ENCODE peak calls at places on chromosomes 11 and 22, in six cellular contexts. F is adipocyte, T is colonic mucosa, R is PC-3, O is HCT116, J is kidney. A is an unnamed sample.

GRCh38 chr11:35990816-35991215 is 47.0 kb downstream of the LDLRAD3 start:
- DNase-seq in R (no peak), F (no peak), T (no peak), J (no peak), O (no peak), A (no peak)

GRCh38 chr11:87366346-87366745 is 328.6 kb downstream of the TMEM135 start:
- DNase-seq in O (no peak), T (no peak), R (no peak), F (no peak), J (no peak), A (no peak)

GRCh38 chr11:102467080-102467708 is 14.6 kb upstream of the TMEM123 start:
- DNase-seq in J (no peak), F (no peak), T (peak), R (peak), O (no peak), A (no peak)

GRCh38 chr11:35144811-35145210 is 5.8 kb downstream of the CD44 start:
- DNase-seq in J (no peak), O (no peak), R (peak), T (no peak), F (peak), A (no peak)

GRCh38 chr11:14974723-14975587 is 2.8 kb upstream of the CALCA start:
- DNase-seq in J (no peak), O (peak), F (peak), T (peak), R (peak), A (peak)

GRCh38 chr11:98842187-98842586 is 178.6 kb upstream of the CNTN5 start:
- DNase-seq in O (no peak), F (no peak), R (no peak), J (no peak), T (no peak), A (no peak)

GRCh38 chr22:37599161-37599560 is 9.5 kb upstream of the GGA1 start:
- DNase-seq in O (no peak), T (peak), J (no peak), F (no peak), R (peak), A (no peak)

GRCh38 chr11:132177106-132177505 is 806.7 kb downstream of the NTM start:
- DNase-seq in R (peak), J (no peak), F (peak), O (no peak), T (no peak), A (peak)

GRCh38 chr11:112880454-112880853 is 80.8 kb upstream of the NCAM1 start:
- DNase-seq in R (no peak), T (no peak), F (no peak), O (no peak), J (no peak), A (no peak)

GRCh38 chr11:133710241-133710640 is 135.1 kb downstream of the SPATA19 start:
- DNase-seq in R (no peak), J (no peak), F (no peak), T (no peak), O (no peak), A (peak)

GRCh38 chr11:117458275-117459120 is 130.8 kb downstream of the CEP164 start:
- DNase-seq in T (no peak), J (no peak), F (no peak), R (no peak), O (no peak), A (no peak)

GRCh38 chr11:120352405-120352804 is 16.2 kb downstream of the ARHGEF12 start:
- DNase-seq in T (peak), F (no peak), R (no peak), J (no peak), O (no peak), A (no peak)

GRCh38 chr11:110366234-110366633 is 63.5 kb upstream of the FDX1 start:
- DNase-seq in O (no peak), R (peak), J (peak), T (no peak), F (peak), A (no peak)

GRCh38 chr22:23035557-23036277 is 34.6 kb upstream of the GNAZ start:
- DNase-seq in O (no peak), F (no peak), T (no peak), R (no peak), J (no peak), A (no peak)

GRCh38 chr11:45178890-45179663 is 32.6 kb downstream of the PRDM11 start:
- DNase-seq in F (peak), J (no peak), R (no peak), O (no peak), T (no peak), A (no peak)

GRCh38 chr11:2355000-2355644 is 22.0 kb upstream of the CD81 start:
- DNase-seq in O (no peak), T (no peak), R (peak), F (peak), J (no peak), A (no peak)

GRCh38 chr11:72719551-72719950 is 32.7 kb downstream of the ARAP1 start:
- DNase-seq in R (no peak), J (peak), O (no peak), T (no peak), F (no peak), A (no peak)

GRCh38 chr11:72719144-72719543 is 33.1 kb downstream of the ARAP1 start:
- DNase-seq in J (peak), T (no peak), R (no peak), F (no peak), O (no peak), A (no peak)

GRCh38 chr11:72720806-72721205 is 31.4 kb downstream of the ARAP1 start:
- DNase-seq in F (no peak), O (no peak), T (no peak), R (no peak), J (peak), A (no peak)

GRCh38 chr11:72721276-72721675 is 30.9 kb downstream of the ARAP1 start:
- DNase-seq in R (no peak), F (no peak), J (peak), O (no peak), T (no peak), A (no peak)

GRCh38 chr11:72720047-72720446 is 32.2 kb downstream of the ARAP1 start:
- DNase-seq in J (peak), R (no peak), O (no peak), T (no peak), F (no peak), A (no peak)
- H3K9ac ChIP-seq in J (peak), R (no peak), O (no peak), T (peak), F (peak), A (no peak)

GRCh38 chr11:32775908-32776307 is 18.6 kb downstream of the CCDC73 start:
- DNase-seq in O (no peak), T (no peak), R (no peak), F (no peak), J (no peak), A (no peak)
- H3K9ac ChIP-seq in O (no peak), T (no peak), R (no peak), F (no peak), J (no peak), A (no peak)

GRCh38 chr11:70547386-70547785 is 149.1 kb downstream of the CTTN start:
- DNase-seq in O (no peak), F (no peak), T (no peak), J (peak), R (no peak), A (no peak)

GRCh38 chr11:70544774-70545625 is 146.7 kb downstream of the CTTN start:
- DNase-seq in T (no peak), F (no peak), O (no peak), J (peak), R (peak), A (peak)

GRCh38 chr11:70546179-70546940 is 148.0 kb downstream of the CTTN start:
- DNase-seq in O (no peak), T (no peak), F (no peak), J (peak), R (no peak), A (no peak)

GRCh38 chr11:70544067-70544773 is 145.9 kb downstream of the CTTN start:
- DNase-seq in R (no peak), O (no peak), J (peak), F (no peak), T (no peak), A (no peak)

DNA sequence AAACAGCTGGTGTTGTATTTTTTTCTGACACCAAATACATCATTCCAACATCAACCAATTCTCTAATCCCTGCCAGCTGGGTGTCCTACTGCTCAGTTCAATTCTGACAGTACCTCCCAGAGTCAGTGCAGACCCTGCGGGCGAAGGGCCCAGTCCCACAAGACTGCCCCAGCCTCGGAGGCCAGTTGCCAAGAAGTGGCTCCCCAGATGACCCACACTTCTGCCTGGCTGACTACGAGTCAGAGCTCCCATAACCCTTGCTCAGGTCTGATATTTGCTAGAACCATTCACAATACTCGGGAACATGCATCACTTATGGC is 147.3 kb downstream of the CTTN start:
- DNase-seq in J (peak), R (peak), F (no peak), O (no peak), T (no peak), A (no peak)
- H3K9ac ChIP-seq in J (no peak), R (no peak), F (no peak), O (no peak), T (no peak), A (peak)

GRCh38 chr11:62542111-62542745 is 4.4 kb downstream of the AHNAK start:
- DNase-seq in O (no peak), R (no peak), J (no peak), F (no peak), T (peak), A (no peak)

GRCh38 chr11:62539238-62539925 is 7.2 kb downstream of the AHNAK start:
- DNase-seq in T (peak), J (peak), R (peak), F (peak), O (no peak), A (no peak)

GRCh38 chr11:62542750-62543567 is 3.6 kb downstream of the AHNAK start:
- DNase-seq in J (peak), F (peak), O (peak), R (peak), T (peak), A (no peak)

GRCh38 chr11:62538470-62539237 is 8.0 kb downstream of the AHNAK start:
- DNase-seq in F (no peak), J (no peak), R (no peak), T (peak), O (no peak), A (no peak)

DNA sequence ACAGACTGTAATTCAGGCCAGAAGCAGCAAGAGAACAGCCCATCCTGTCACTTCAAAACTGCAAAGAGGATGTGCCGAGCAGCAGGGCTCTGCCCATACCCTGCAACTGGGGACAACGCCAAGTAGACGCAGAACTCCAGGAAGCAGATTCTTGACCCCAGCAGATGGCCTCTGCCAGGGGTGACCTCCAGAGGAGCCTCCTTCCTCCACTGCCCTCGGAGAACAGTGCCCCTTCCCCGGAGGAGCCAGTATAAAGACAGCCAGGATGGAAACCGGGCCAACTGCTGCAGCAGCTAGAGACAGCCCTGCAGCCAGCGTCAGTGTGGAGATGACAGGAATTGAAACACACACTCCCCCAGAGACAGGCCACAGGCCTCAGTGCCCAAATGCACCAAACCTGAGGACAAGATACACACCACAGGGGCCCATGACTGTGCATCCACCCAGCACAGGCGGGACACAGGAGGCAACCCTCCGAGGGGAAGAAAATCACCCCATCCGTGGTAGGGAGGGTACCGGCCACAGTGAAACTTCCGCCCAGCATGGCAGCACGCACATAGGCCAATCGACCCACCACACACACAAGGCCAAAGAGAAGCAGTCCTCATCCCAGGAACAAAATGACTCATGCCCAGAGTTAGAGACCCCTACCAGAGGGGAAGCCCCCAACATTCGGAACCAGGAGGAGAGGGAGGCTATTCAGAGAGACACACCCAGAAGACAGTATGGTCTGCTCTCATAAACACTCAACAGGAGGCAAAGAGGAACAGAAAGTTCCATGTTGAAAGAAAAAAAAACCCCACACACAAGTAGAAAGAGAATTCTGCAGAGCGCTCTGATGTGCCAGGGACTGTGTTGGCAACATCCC is 5.6 kb downstream of the AHNAK start:
- DNase-seq in F (no peak), T (peak), O (no peak), J (no peak), R (no peak), A (no peak)
- H3K9ac ChIP-seq in F (peak), T (peak), O (peak), J (peak), R (no peak), A (peak)

GRCh38 chr11:67632175-67632981 is 2.6 kb upstream of the NUDT8 start:
- DNase-seq in T (peak), O (no peak), R (peak), J (peak), F (no peak), A (no peak)

GRCh38 chr11:67631853-67632174 is 2.1 kb upstream of the NUDT8 start:
- DNase-seq in O (no peak), T (no peak), J (no peak), R (no peak), F (no peak), A (no peak)

GRCh38 chr11:67630230-67630942 is 649 bp upstream of the NUDT8 start:
- DNase-seq in J (peak), O (peak), F (peak), R (peak), T (peak), A (peak)

GRCh38 chr11:67630943-67631331 is 1.2 kb upstream of the NUDT8 start:
- DNase-seq in R (no peak), T (no peak), F (no peak), O (no peak), J (no peak), A (no peak)

GRCh38 chr11:67631427-67631826 is 1.7 kb upstream of the NUDT8 start:
- DNase-seq in J (peak), T (peak), O (no peak), R (no peak), F (no peak), A (no peak)
- H3K9ac ChIP-seq in J (no peak), T (peak), O (no peak), R (no peak), F (peak), A (peak)

A was measured in NT2/D1.